ENCODE peak calls at places on chromosomes 1 and 21, in eight cellular contexts. M is AG10803; S is CD8-positive, alpha-beta memory T cell; Y is cardiac fibroblast; J is aorta; X is cardiac muscle cell; Q is IMR-90; O is tibial nerve. T is an unnamed sample.

GRCh38 chr1:160830321-160831153 is 32.1 kb downstream of the CD244 start:
- DNase-seq in M (peak), X (peak), Y (peak), Q (peak), S (peak), J (no peak), O (no peak), T (peak)

GRCh38 chr1:241423541-241424479 is 66.8 kb upstream of the RGS7 start:
- DNase-seq in J (peak), S (no peak), O (no peak), Y (peak), M (peak), Q (peak), X (peak), T (peak)

GRCh38 chr1:203311368-203312301 is 6.3 kb downstream of the BTG2 start:
- DNase-seq in Y (no peak), M (no peak), O (no peak), J (no peak), S (no peak), X (no peak), Q (no peak), T (peak)

GRCh38 chr1:73162576-73162975 is 880.2 kb upstream of the NEGR1 start:
- DNase-seq in S (no peak), J (no peak), X (no peak), Q (no peak), Y (no peak), O (no peak), M (no peak), T (no peak)

GRCh38 chr1:207952617-207953542 is 42.0 kb upstream of the CD34 start:
- DNase-seq in O (no peak), S (no peak), M (no peak), Y (no peak), X (peak), J (no peak), Q (no peak), T (no peak)

GRCh38 chr1:110339427-110340206 is 440 bp downstream of the RBM15 start:
- DNase-seq in Y (peak), X (peak), J (no peak), O (peak), M (peak), Q (peak), S (peak), T (peak)

GRCh38 chr1:94922756-94923465 is 4.0 kb downstream of the CNN3 start:
- DNase-seq in X (peak), M (peak), Y (peak), J (no peak), O (no peak), S (no peak), Q (peak), T (no peak)

GRCh38 chr1:203273206-203273868 is 32.0 kb upstream of the BTG2 start:
- DNase-seq in S (peak), X (peak), M (peak), J (peak), O (peak), Q (peak), Y (peak), T (peak)

GRCh38 chr1:93965256-93965655 is 56.0 kb upstream of the GCLM start:
- DNase-seq in J (no peak), X (no peak), Y (no peak), O (no peak), Q (no peak), M (no peak), S (no peak), T (no peak)

GRCh38 chr21:26405735-26406361 is 167.2 kb downstream of the CYYR1 start:
- DNase-seq in Y (peak), Q (peak), S (no peak), X (peak), M (peak), J (no peak), O (no peak), T (peak)

GRCh38 chr1:166910396-166910994 is 34.4 kb upstream of the TADA1 start:
- DNase-seq in O (no peak), M (peak), S (peak), J (no peak), Q (peak), X (peak), Y (peak), T (peak)

GRCh38 chr1:170225735-170226524 is 80.2 kb downstream of the NTMT2 start:
- DNase-seq in Y (no peak), X (no peak), Q (no peak), J (no peak), M (peak), S (no peak), O (no peak), T (no peak)

GRCh38 chr1:156692958-156693857 is 12.2 kb downstream of the CRABP2 start:
- DNase-seq in X (no peak), J (no peak), Y (no peak), O (no peak), M (no peak), Q (no peak), S (peak), T (peak)

GRCh38 chr1:64231153-64231552 is 27.7 kb downstream of the UBE2U start:
- DNase-seq in M (no peak), X (no peak), J (no peak), Q (no peak), Y (no peak), S (no peak), O (no peak), T (no peak)

GRCh38 chr1:192983349-192983980 is 75.7 kb downstream of the UCHL5 start:
- DNase-seq in M (no peak), S (no peak), O (no peak), Y (no peak), X (no peak), J (no peak), Q (peak), T (peak)

GRCh38 chr1:192133350-192133950 is 24.8 kb upstream of the RGS18 start:
- DNase-seq in Q (peak), O (no peak), M (no peak), J (no peak), Y (peak), X (peak), S (no peak), T (no peak)

GRCh38 chr1:56827711-56828110 is 8.5 kb upstream of the FYB2 start:
- DNase-seq in S (no peak), Q (no peak), O (no peak), Y (no peak), M (no peak), X (no peak), J (no peak), T (no peak)

GRCh38 chr1:34126486-34126885 is 38.5 kb downstream of the CSMD2 start:
- DNase-seq in Q (no peak), Y (no peak), S (no peak), J (no peak), M (no peak), O (no peak), X (no peak), T (no peak)

GRCh38 chr1:180501865-180502360 is 464 bp downstream of the ACBD6 start:
- DNase-seq in S (peak), J (no peak), Q (no peak), O (no peak), M (no peak), Y (no peak), X (no peak), T (no peak)

GRCh38 chr1:38616846-38617245 is 242.7 kb downstream of the RRAGC start:
- DNase-seq in O (no peak), M (no peak), Y (no peak), X (no peak), J (no peak), Q (no peak), S (no peak), T (no peak)

GRCh38 chr1:6734579-6735397 is 33.2 kb upstream of the DNAJC11 start:
- DNase-seq in J (no peak), X (no peak), S (no peak), O (no peak), M (no peak), Y (no peak), Q (peak), T (no peak)

GRCh38 chr21:39837861-39838359 is 29.3 kb upstream of the PCP4 start:
- DNase-seq in M (no peak), J (no peak), X (no peak), Y (no peak), S (no peak), O (no peak), Q (no peak), T (no peak)

GRCh38 chr1:150021191-150021688 is 10.7 kb upstream of the OTUD7B start:
- DNase-seq in Q (no peak), M (no peak), X (no peak), O (no peak), S (no peak), J (no peak), Y (no peak), T (no peak)

GRCh38 chr1:19893687-19894086 is 11.5 kb downstream of the OTUD3 start:
- DNase-seq in O (no peak), Y (no peak), Q (no peak), M (no peak), J (no peak), S (no peak), X (no peak), T (no peak)

GRCh38 chr1:45968941-45969666 is 163.3 kb downstream of the PIK3R3 start:
- DNase-seq in X (no peak), M (peak), S (no peak), Y (no peak), O (no peak), J (no peak), Q (no peak), T (no peak)

GRCh38 chr1:65141394-65141793 is 6.6 kb upstream of the AK4 start:
- DNase-seq in J (no peak), Q (no peak), O (no peak), X (peak), M (peak), Y (peak), S (no peak), T (no peak)

GRCh38 chr1:109615879-109616278 is 3.5 kb downstream of the GNAT2 start:
- DNase-seq in X (no peak), O (no peak), Q (peak), Y (no peak), J (no peak), M (no peak), S (peak), T (no peak)

GRCh38 chr1:233082778-233083550 is 132.6 kb downstream of the NTPCR start:
- DNase-seq in X (no peak), J (no peak), O (no peak), Y (no peak), S (no peak), M (no peak), Q (no peak), T (peak)

GRCh38 chr1:41368801-41369200 is 7.6 kb downstream of the FOXO6 start:
- DNase-seq in Y (no peak), M (no peak), Q (no peak), S (no peak), J (no peak), X (no peak), O (no peak), T (no peak)

GRCh38 chr1:41366428-41367101 is 5.3 kb downstream of the FOXO6 start:
- DNase-seq in S (peak), J (no peak), Y (no peak), X (no peak), M (no peak), Q (no peak), O (no peak), T (no peak)

GRCh38 chr1:41368384-41368783 is 7.2 kb downstream of the FOXO6 start:
- DNase-seq in O (no peak), S (no peak), X (no peak), Y (no peak), Q (no peak), J (no peak), M (no peak), T (no peak)

GRCh38 chr1:41365772-41366427 is 4.7 kb downstream of the FOXO6 start:
- DNase-seq in M (no peak), Q (no peak), J (no peak), S (peak), X (no peak), Y (no peak), O (no peak), T (peak)

GRCh38 chr1:41367102-41367537 is 5.9 kb downstream of the FOXO6 start:
- DNase-seq in S (no peak), J (no peak), M (no peak), X (no peak), O (no peak), Y (no peak), Q (no peak), T (no peak)
- H3K4me3 ChIP-seq in S (no peak), J (no peak), M (no peak), X (peak), O (no peak), Y (no peak), Q (no peak), T (no peak)

DNA sequence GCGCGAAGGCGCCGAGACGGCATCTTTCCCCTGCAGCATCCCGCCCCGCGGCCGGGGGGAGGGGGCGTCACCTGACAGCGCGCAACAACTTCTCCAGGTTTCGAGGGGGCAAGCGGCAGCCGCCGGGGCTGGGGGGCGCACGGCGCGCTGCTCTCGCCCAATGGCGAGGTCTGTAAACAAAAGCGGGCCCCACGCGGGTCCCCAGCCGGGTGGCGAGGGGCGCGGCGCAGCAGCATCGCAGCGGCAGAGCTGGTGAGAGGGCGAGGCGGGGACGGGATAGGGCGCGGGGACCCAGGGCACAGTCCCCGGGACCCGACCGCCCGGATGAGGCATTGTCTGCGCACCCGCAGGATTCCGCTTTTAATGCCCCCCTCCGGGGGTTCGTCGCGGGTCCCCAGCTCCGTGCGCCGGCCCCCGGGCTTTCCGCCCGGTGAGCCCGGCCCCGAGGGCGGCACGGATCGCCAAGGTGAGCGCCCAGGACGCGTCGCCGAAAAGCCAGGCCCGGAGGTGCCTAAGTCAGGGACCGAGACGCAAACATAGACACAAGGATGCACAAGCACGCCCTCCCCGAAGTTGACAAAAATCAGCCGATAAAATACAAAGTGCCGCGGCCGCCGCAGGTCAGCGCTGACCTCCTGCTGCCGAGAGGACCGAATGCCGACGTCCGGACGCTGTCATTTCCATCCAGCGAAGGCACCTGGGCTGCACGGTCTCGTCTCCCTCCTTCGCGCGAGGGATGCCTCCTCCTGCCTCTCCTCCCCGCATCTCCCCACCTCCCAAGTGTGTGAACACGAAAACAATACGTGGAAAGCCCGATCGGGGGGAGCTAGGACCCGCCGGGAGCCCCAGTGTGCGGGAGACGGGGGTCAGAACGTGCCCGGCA is 101.3 kb upstream of the SOD1 start:
- DNase-seq in Y (no peak), O (no peak), S (peak), J (peak), Q (no peak), X (peak), M (no peak), T (no peak)
- H3K4me3 ChIP-seq in Y (peak), O (peak), S (peak), J (no peak), Q (peak), X (peak), M (no peak), T (no peak)

DNA sequence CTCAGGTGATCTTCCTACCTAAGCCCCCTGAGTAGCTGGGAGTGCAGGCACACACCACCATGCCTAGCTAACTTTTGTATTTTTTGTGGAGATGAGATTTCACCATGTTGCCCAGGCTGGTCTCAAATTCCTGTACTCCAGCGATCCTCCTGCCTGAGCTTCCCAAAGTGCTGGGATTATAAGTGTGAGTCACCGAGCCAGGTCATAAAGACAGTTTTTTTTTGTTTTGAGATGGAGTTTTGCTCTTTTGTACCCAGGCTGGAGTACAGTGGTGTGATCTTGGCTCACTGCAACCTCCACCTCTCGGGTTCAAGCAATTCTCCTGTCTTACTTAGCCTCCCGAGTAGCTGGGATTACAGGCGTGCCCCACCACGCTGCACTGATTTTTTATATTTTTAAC is 42.1 kb downstream of the KIF1B start:
- DNase-seq in O (no peak), Q (peak), X (peak), Y (peak), J (no peak), M (peak), S (no peak), T (no peak)
- H3K4me3 ChIP-seq in O (no peak), Q (no peak), X (no peak), Y (no peak), J (no peak), M (no peak), S (no peak), T (no peak)

DNA sequence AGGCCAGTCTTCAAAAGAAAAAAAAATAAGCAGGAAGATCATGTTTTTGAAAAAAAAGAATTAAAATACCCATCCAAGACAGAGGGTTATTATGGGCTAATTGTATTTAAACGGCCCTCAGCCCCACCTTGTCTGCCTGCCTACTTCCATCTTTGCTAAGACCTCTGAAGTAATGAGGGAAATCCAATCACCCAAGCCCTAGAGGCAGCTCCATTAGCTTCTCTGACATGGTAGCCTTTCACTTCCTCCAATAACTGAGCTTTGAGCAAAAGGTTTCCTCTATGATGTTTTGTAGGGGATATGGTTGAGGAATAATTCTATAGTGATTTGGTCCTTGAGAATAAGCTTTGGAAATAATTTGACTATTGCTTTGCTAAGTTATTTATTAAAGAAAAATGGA is 178.2 kb upstream of the SGIP1 start:
- DNase-seq in Y (no peak), Q (no peak), M (no peak), J (no peak), O (no peak), S (no peak), X (no peak), T (no peak)
- H3K4me3 ChIP-seq in Y (no peak), Q (no peak), M (no peak), J (no peak), O (no peak), S (no peak), X (no peak), T (no peak)

DNA sequence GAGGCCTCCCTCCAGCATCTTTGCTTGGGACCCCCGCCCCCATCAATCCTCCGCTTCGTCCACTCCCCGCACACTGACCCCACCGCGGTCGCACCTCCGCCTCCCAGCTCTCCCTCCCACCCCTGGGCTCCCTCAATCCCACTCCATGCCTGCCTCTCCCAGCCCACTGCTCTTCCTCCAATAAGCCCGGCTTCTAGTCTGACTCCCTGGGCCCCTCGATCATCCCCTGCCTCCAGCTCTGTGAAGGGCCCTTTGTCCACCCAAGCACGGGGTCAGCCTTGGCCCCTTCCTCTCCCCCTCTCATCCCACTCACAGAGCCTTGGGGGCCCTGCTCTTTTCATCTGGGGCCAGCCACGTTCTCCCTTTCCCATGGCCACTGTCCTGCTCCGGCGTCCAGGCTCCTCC is 1.5 kb upstream of the TMEM200B start:
- DNase-seq in S (no peak), X (no peak), J (no peak), M (no peak), O (no peak), Y (no peak), Q (no peak), T (no peak)
- H3K4me3 ChIP-seq in S (no peak), X (no peak), J (no peak), M (peak), O (peak), Y (peak), Q (peak), T (no peak)

GRCh38 chr1:242525360-242525722 is 844 bp upstream of the PLD5 start:
- DNase-seq in S (no peak), Y (no peak), Q (no peak), M (no peak), O (no peak), J (no peak), X (no peak), T (no peak)

GRCh38 chr1:242524571-242525359 is at the start of gene PLD5:
- DNase-seq in Y (no peak), O (no peak), J (peak), Q (no peak), X (peak), S (no peak), M (no peak), T (no peak)

GRCh38 chr1:242522304-242522945 is 2.1 kb downstream of the PLD5 start:
- DNase-seq in Q (no peak), J (no peak), M (no peak), S (no peak), X (no peak), O (no peak), Y (no peak), T (no peak)

GRCh38 chr1:242523968-242524570 is 428 bp downstream of the PLD5 start:
- DNase-seq in O (no peak), M (peak), Y (peak), S (no peak), J (peak), Q (no peak), X (peak), T (no peak)

GRCh38 chr1:242523282-242523967 is 1.1 kb downstream of the PLD5 start:
- DNase-seq in X (no peak), Q (no peak), S (no peak), J (no peak), O (no peak), Y (no peak), M (no peak), T (no peak)
- H3K4me3 ChIP-seq in X (peak), Q (no peak), S (no peak), J (peak), O (peak), Y (no peak), M (no peak), T (no peak)

GRCh38 chr21:45409466-45410150 is 4.6 kb downstream of the COL18A1 start:
- DNase-seq in X (no peak), O (no peak), Q (no peak), Y (no peak), S (no peak), J (peak), M (no peak), T (no peak)
- H3K4me3 ChIP-seq in X (no peak), O (no peak), Q (no peak), Y (no peak), S (no peak), J (no peak), M (no peak), T (no peak)

GRCh38 chr1:16961297-16962124 is 18.9 kb downstream of the MFAP2 start:
- DNase-seq in Q (no peak), J (no peak), Y (no peak), O (no peak), M (no peak), X (no peak), S (no peak), T (no peak)
- H3K4me3 ChIP-seq in Q (peak), J (no peak), Y (peak), O (peak), M (peak), X (peak), S (no peak), T (no peak)